ENCODE peak calls at places on chromosomes 13 and 19, in five cellular contexts. Y is GM10248, A is GM12878, X is right atrium auricular region, K is AG09319. C is an unnamed sample.

GRCh38 chr19:45780448-45781281 is 1.6 kb downstream of the DMPK start:
- DNase-seq in Y (no peak), A (no peak), X (no peak), K (no peak), C (no peak)

GRCh38 chr19:35848919-35849505 is 3.3 kb downstream of the NPHS1 start:
- DNase-seq in Y (no peak), A (no peak), X (no peak), K (no peak), C (no peak)

GRCh38 chr13:105464249-105464648 is 1071.2 kb downstream of the EFNB2 start:
- DNase-seq in Y (no peak), A (no peak), X (no peak), K (no peak), C (no peak)

GRCh38 chr13:51912091-51912490 is 50.3 kb downstream of the CCDC70 start:
- DNase-seq in Y (no peak), A (no peak), X (no peak), K (no peak), C (no peak)

GRCh38 chr13:113947321-113948033 is 26.4 kb downstream of the C13orf46 start:
- DNase-seq in Y (no peak), A (no peak), X (no peak), K (peak; percentile 28), C (no peak)

GRCh38 chr13:102729560-102730275 is 34.9 kb upstream of the METTL21C start:
- DNase-seq in Y (no peak), A (no peak), X (no peak), K (no peak), C (no peak)

GRCh38 chr13:84366484-84366883 is 484.2 kb upstream of the SLITRK1 start:
- DNase-seq in Y (no peak), A (no peak), X (no peak), K (no peak), C (no peak)

GRCh38 chr19:46602392-46603194 is 1.5 kb downstream of the CALM3 start:
- DNase-seq in Y (peak; percentile 15), A (no peak), X (peak; percentile 66), K (no peak), C (no peak)

GRCh38 chr19:18364826-18365528 is 21.0 kb upstream of the GDF15 start:
- DNase-seq in Y (no peak), A (no peak), X (peak; percentile 78), K (peak; percentile 97), C (no peak)

GRCh38 chr13:40640845-40641458 is 25.5 kb downstream of the FOXO1 start:
- DNase-seq in Y (no peak), A (no peak), X (no peak), K (no peak), C (no peak)

GRCh38 chr19:18006895-18007604 is 920 bp upstream of the ARRDC2 start:
- DNase-seq in Y (peak; percentile 87), A (no peak), X (peak; percentile 85), K (no peak), C (peak; percentile 84)

GRCh38 chr13:23990443-23990842 is 93.1 kb upstream of the C1QTNF9B start:
- DNase-seq in Y (no peak), A (no peak), X (no peak), K (no peak), C (no peak)

GRCh38 chr13:40984670-40985366 is 34.3 kb downstream of the ELF1 start:
- DNase-seq in Y (no peak), A (peak; percentile 67), X (no peak), K (no peak), C (no peak)

GRCh38 chr13:52925775-52926285 is 77.4 kb upstream of the PCDH8 start:
- DNase-seq in Y (no peak), A (no peak), X (peak; percentile 62), K (no peak), C (no peak)

GRCh38 chr19:33467851-33468250 is 53.7 kb downstream of the PEPD start:
- DNase-seq in Y (no peak), A (no peak), X (no peak), K (no peak), C (no peak)

GRCh38 chr19:55857149-55857548 is 20.8 kb downstream of the NLRP4 start:
- DNase-seq in Y (no peak), A (peak; percentile 70), X (no peak), K (no peak), C (no peak)

GRCh38 chr13:50842711-50843255 is 709 bp downstream of the DLEU7 start:
- DNase-seq in Y (no peak), A (no peak), X (no peak), K (no peak), C (no peak)

GRCh38 chr19:5090780-5091575 is 122.1 kb downstream of the KDM4B start:
- DNase-seq in Y (no peak), A (no peak), X (peak; percentile 76), K (no peak), C (no peak)

GRCh38 chr19:2123682-2124387 is 27.1 kb downstream of the IZUMO4 start:
- DNase-seq in Y (no peak), A (no peak), X (no peak), K (no peak), C (no peak)

GRCh38 chr19:45140144-45140503 is 20.7 kb downstream of the NKPD1 start:
- DNase-seq in Y (no peak), A (no peak), X (no peak), K (no peak), C (no peak)

GRCh38 chr13:25300861-25301346 is 521 bp upstream of the NUP58 start:
- DNase-seq in Y (no peak), A (no peak), X (no peak), K (no peak), C (no peak)

GRCh38 chr13:49681837-49682236 is 9.4 kb downstream of the EBPL start:
- DNase-seq in Y (no peak), A (no peak), X (peak; percentile 21), K (no peak), C (no peak)

GRCh38 chr13:47499358-47500150 is 501.5 kb downstream of the SUCLA2 start:
- DNase-seq in Y (no peak), A (no peak), X (no peak), K (peak; percentile 64), C (no peak)

GRCh38 chr13:26037302-26037701 is 14.5 kb downstream of the SHISA2 start:
- DNase-seq in Y (no peak), A (no peak), X (no peak), K (no peak), C (no peak)

GRCh38 chr13:94481966-94482365 is 2.5 kb upstream of the DCT start:
- DNase-seq in Y (no peak), A (no peak), X (peak; percentile 64), K (no peak), C (no peak)

GRCh38 chr13:114106526-114106925 is 25.9 kb downstream of the RASA3 start:
- DNase-seq in Y (no peak), A (no peak), X (no peak), K (no peak), C (no peak)

GRCh38 chr19:8512115-8512967 is 1.6 kb downstream of the ZNF414 start:
- DNase-seq in Y (no peak), A (no peak), X (no peak), K (no peak), C (no peak)

GRCh38 chr13:24511019-24511823 is 1.4 kb downstream of the PARP4 start:
- DNase-seq in Y (peak; percentile 71), A (peak; percentile 63), X (no peak), K (no peak), C (peak; percentile 65)

GRCh38 chr13:97499181-97499580 is 65.2 kb downstream of the RAP2A start:
- DNase-seq in Y (no peak), A (no peak), X (no peak), K (no peak), C (no peak)
- TF ChIP-seq CTCF in Y (no peak), A (no peak), X (no peak), K (no peak), C (no peak)

GRCh38 chr13:36432106-36432544 is at the start of gene CCNA1:
- DNase-seq in Y (peak; percentile 51), A (no peak), X (no peak), K (no peak), C (peak; percentile 48)
- TF ChIP-seq CTCF in Y (no peak), A (no peak), X (no peak), K (no peak), C (no peak)

DNA sequence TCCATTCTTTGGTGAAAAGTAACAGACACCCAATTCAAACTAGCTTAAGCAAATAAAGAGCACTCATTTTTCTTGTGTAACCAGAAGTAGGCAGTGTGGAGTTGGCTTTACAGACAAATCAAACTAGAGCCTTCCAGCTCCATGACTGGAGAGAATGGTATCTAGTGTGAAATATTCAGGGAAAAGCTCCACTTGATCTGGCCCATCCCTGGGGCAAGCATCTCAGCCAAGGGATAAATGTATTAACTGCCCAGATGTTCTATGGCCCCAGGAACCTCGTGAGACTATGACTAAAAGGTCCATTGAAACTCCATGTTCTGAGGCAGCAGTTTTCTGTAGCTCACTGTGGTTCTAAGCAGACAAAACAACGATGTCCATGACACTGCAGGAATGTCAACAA is 49.9 kb downstream of the TBC1D4 start:
- DNase-seq in Y (no peak), A (no peak), X (no peak), K (no peak), C (no peak)
- TF ChIP-seq CTCF in Y (peak; percentile 3), A (no peak), X (no peak), K (no peak), C (no peak)

GRCh38 chr19:1070576-1070930 is 3.6 kb downstream of the ARHGAP45 start:
- DNase-seq in Y (no peak), A (no peak), X (no peak), K (no peak), C (no peak)
- TF ChIP-seq CTCF in Y (no peak), A (no peak), X (no peak), K (peak; percentile 19), C (no peak)

GRCh38 chr19:3969435-3970312 is 1.2 kb downstream of the DAPK3 start:
- DNase-seq in Y (no peak), A (no peak), X (no peak), K (no peak), C (no peak)
- TF ChIP-seq CTCF in Y (no peak), A (no peak), X (no peak), K (peak; percentile 22), C (no peak)

GRCh38 chr13:19324325-19324724 is 142.7 kb upstream of the TUBA3C start:
- DNase-seq in Y (no peak), A (no peak), X (no peak), K (no peak), C (no peak)
- TF ChIP-seq CTCF in Y (no peak), A (no peak), X (no peak), K (no peak), C (no peak)

DNA sequence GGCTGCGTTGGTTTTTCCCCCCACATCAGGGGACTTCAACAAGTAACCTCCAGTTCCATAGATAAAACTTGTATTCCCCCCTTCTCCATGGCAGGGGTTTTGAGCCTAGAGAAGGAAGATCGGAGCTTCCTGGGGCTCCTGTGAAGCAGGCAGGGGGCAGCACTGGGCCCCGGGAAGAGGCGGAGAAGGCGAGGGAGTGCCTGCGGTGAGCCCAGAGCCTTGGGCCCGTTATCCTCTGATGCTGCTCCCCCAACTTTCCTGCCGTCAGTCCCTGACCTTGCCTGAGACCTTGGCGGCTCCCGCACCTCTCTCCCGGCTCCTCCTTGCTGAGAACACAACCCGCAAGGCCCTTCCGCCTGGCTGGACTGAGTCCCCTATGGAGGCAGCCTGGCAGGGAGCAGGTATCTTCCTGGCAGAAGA is 2.5 kb downstream of the LIPE start:
- DNase-seq in Y (no peak), A (no peak), X (no peak), K (no peak), C (no peak)
- TF ChIP-seq CTCF in Y (no peak), A (no peak), X (no peak), K (no peak), C (no peak)

C was measured in B cell.